ENCODE peak calls at places on chromosomes 12 and 14, in seven cellular contexts. R is stomach, Q is HCT116, E is transverse colon, X is esophagus muscularis mucosa, M is upper lobe of left lung, G is endothelial cell of umbilical vein. Z is an unnamed sample.

GRCh38 chr14:35993512-35993960 is 167.4 kb downstream of the BRMS1L start:
- DNase-seq in R (no peak), Q (no peak), E (no peak), X (peak), M (no peak), G (no peak), Z (no peak)

GRCh38 chr14:103014466-103015319 is 42.7 kb downstream of the CDC42BPB start:
- DNase-seq in R (no peak), Q (no peak), E (no peak), X (no peak), M (no peak), G (peak), Z (no peak)

GRCh38 chr12:25054783-25055144 is 105.9 kb upstream of the BCAT1 start:
- DNase-seq in R (no peak), Q (no peak), E (no peak), X (no peak), M (no peak), G (no peak), Z (no peak)

GRCh38 chr14:100392266-100392850 is 69.2 kb downstream of the SLC25A47 start:
- DNase-seq in R (no peak), Q (no peak), E (no peak), X (no peak), M (no peak), G (no peak), Z (no peak)

GRCh38 chr14:89607453-89607852 is 190.4 kb upstream of the FOXN3 start:
- DNase-seq in R (no peak), Q (no peak), E (no peak), X (no peak), M (no peak), G (no peak), Z (peak)

GRCh38 chr14:64692597-64693350 is 11.4 kb upstream of the PLEKHG3 start:
- DNase-seq in R (peak), Q (no peak), E (peak), X (no peak), M (no peak), G (no peak), Z (no peak)

GRCh38 chr12:28017873-28018255 is 45.3 kb upstream of the PTHLH start:
- DNase-seq in R (no peak), Q (no peak), E (no peak), X (no peak), M (no peak), G (no peak), Z (no peak)

GRCh38 chr12:54051081-54051912 is 2.3 kb upstream of the HOXC4 start:
- DNase-seq in R (no peak), Q (no peak), E (no peak), X (no peak), M (no peak), G (no peak), Z (no peak)

GRCh38 chr12:53862831-53863230 is 75.8 kb upstream of the HOXC13 start:
- DNase-seq in R (no peak), Q (no peak), E (no peak), X (peak), M (no peak), G (no peak), Z (no peak)

GRCh38 chr12:88648625-88649024 is 68.4 kb upstream of the KITLG start:
- DNase-seq in R (no peak), Q (no peak), E (no peak), X (no peak), M (no peak), G (no peak), Z (no peak)

GRCh38 chr12:25194211-25194610 is 749 bp downstream of the DNAI7 start:
- DNase-seq in R (no peak), Q (no peak), E (no peak), X (no peak), M (no peak), G (peak), Z (no peak)

GRCh38 chr12:39830862-39831520 is 211.4 kb upstream of the ABCD2 start:
- DNase-seq in R (no peak), Q (no peak), E (no peak), X (no peak), M (no peak), G (no peak), Z (no peak)

GRCh38 chr12:124833693-124834122 is 30.0 kb downstream of the SCARB1 start:
- DNase-seq in R (no peak), Q (peak), E (no peak), X (no peak), M (no peak), G (no peak), Z (no peak)

GRCh38 chr14:52175982-52176502 is 91.5 kb upstream of the PTGDR start:
- DNase-seq in R (no peak), Q (no peak), E (peak), X (no peak), M (peak), G (no peak), Z (no peak)

GRCh38 chr12:66960704-66961690 is 282.1 kb upstream of the GRIP1 start:
- DNase-seq in R (no peak), Q (no peak), E (no peak), X (no peak), M (no peak), G (no peak), Z (no peak)

GRCh38 chr14:33454707-33455106 is 496.2 kb downstream of the EGLN3 start:
- DNase-seq in R (no peak), Q (no peak), E (no peak), X (no peak), M (no peak), G (no peak), Z (no peak)

GRCh38 chr14:67396381-67396965 is 15.5 kb downstream of the PLEK2 start:
- DNase-seq in R (no peak), Q (no peak), E (no peak), X (peak), M (no peak), G (no peak), Z (no peak)

GRCh38 chr14:33576014-33576413 is 374.9 kb downstream of the EGLN3 start:
- DNase-seq in R (no peak), Q (no peak), E (no peak), X (no peak), M (no peak), G (no peak), Z (no peak)

GRCh38 chr14:32225378-32225920 is 22.4 kb upstream of the RNU6-8 start:
- DNase-seq in R (no peak), Q (no peak), E (no peak), X (no peak), M (no peak), G (no peak), Z (no peak)

GRCh38 chr12:108729612-108730336 is 1.5 kb downstream of the CORO1C start:
- DNase-seq in R (no peak), Q (no peak), E (no peak), X (no peak), M (no peak), G (peak), Z (no peak)

GRCh38 chr14:96501383-96501745 is 818 bp upstream of the PAPOLA start:
- DNase-seq in R (no peak), Q (no peak), E (no peak), X (no peak), M (no peak), G (no peak), Z (no peak)

GRCh38 chr12:126286203-126286602 is 1221.0 kb downstream of the AACS start:
- DNase-seq in R (no peak), Q (no peak), E (no peak), X (peak), M (no peak), G (no peak), Z (no peak)

GRCh38 chr12:105064564-105065222 is 19.6 kb downstream of the ALDH1L2 start:
- DNase-seq in R (no peak), Q (no peak), E (no peak), X (no peak), M (peak), G (no peak), Z (no peak)

GRCh38 chr14:49962616-49963015 is 69.7 kb downstream of the ARF6 start:
- DNase-seq in R (peak), Q (no peak), E (peak), X (no peak), M (peak), G (no peak), Z (no peak)

GRCh38 chr14:58501214-58501816 is 73.8 kb downstream of the KIAA0586 start:
- DNase-seq in R (no peak), Q (peak), E (no peak), X (no peak), M (no peak), G (peak), Z (no peak)

GRCh38 chr12:47894068-47894467 is 10.7 kb downstream of the VDR start:
- DNase-seq in R (no peak), Q (no peak), E (no peak), X (no peak), M (no peak), G (no peak), Z (no peak)

GRCh38 chr12:113463746-113464743 is 7.6 kb downstream of the LHX5 start:
- DNase-seq in R (no peak), Q (no peak), E (no peak), X (no peak), M (no peak), G (no peak), Z (no peak)

GRCh38 chr12:124402281-124403066 is 107.6 kb downstream of the RFLNA start:
- DNase-seq in R (no peak), Q (no peak), E (no peak), X (no peak), M (no peak), G (no peak), Z (no peak)

GRCh38 chr14:98498019-98498885 is 773.7 kb downstream of the BCL11B start:
- DNase-seq in R (no peak), Q (no peak), E (no peak), X (peak), M (no peak), G (no peak), Z (no peak)

GRCh38 chr14:39558525-39558924 is 126.3 kb upstream of the FBXO33 start:
- DNase-seq in R (no peak), Q (no peak), E (no peak), X (no peak), M (no peak), G (no peak), Z (no peak)
- TF ChIP-seq CTCF in R (no peak), Q (no peak), E (no peak), X (no peak), M (no peak), G (no peak), Z (no peak)

GRCh38 chr12:57192920-57193319 is 23.7 kb upstream of the NXPH4 start:
- DNase-seq in R (no peak), Q (no peak), E (no peak), X (no peak), M (no peak), G (no peak), Z (no peak)

GRCh38 chr12:57193706-57194245 is 22.8 kb upstream of the NXPH4 start:
- DNase-seq in R (no peak), Q (no peak), E (no peak), X (no peak), M (no peak), G (no peak), Z (no peak)

GRCh38 chr12:57195186-57195585 is 21.4 kb upstream of the NXPH4 start:
- DNase-seq in R (no peak), Q (no peak), E (no peak), X (no peak), M (no peak), G (no peak), Z (no peak)

GRCh38 chr12:57195655-57196371 is 20.8 kb upstream of the NXPH4 start:
- DNase-seq in R (no peak), Q (no peak), E (no peak), X (no peak), M (no peak), G (no peak), Z (no peak)

DNA sequence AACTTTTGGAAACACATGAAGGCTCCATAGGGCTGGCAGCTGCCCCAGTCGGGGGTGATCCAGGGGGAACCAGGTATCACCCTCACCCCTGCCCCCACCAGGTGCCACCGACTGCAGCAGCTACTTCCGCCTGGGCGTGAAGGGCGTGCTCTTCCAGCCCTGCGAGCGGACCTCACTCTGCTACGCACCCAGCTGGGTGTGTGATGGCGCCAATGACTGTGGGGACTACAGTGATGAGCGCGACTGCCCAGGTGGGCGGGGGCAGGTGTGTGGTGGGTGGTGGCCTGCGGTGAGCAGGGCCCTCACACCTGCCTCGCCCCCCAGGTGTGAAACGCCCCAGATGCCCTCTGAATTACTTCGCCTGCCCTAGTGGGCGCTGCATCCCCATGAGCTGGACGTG is 22.3 kb upstream of the NXPH4 start:
- DNase-seq in R (no peak), Q (no peak), E (no peak), X (no peak), M (no peak), G (no peak), Z (no peak)
- TF ChIP-seq POLR2A in R (no peak), Q (no peak), E (no peak), X (no peak), M (no peak), G (no peak), Z (no peak)

GRCh38 chr12:11836282-11836963 is 186.9 kb downstream of the ETV6 start:
- DNase-seq in R (peak), Q (no peak), E (peak), X (no peak), M (peak), G (no peak), Z (no peak)
- TF ChIP-seq POLR2AphosphoS5 in R (no peak), Q (no peak), E (peak), X (no peak), M (no peak), G (no peak), Z (no peak)

DNA sequence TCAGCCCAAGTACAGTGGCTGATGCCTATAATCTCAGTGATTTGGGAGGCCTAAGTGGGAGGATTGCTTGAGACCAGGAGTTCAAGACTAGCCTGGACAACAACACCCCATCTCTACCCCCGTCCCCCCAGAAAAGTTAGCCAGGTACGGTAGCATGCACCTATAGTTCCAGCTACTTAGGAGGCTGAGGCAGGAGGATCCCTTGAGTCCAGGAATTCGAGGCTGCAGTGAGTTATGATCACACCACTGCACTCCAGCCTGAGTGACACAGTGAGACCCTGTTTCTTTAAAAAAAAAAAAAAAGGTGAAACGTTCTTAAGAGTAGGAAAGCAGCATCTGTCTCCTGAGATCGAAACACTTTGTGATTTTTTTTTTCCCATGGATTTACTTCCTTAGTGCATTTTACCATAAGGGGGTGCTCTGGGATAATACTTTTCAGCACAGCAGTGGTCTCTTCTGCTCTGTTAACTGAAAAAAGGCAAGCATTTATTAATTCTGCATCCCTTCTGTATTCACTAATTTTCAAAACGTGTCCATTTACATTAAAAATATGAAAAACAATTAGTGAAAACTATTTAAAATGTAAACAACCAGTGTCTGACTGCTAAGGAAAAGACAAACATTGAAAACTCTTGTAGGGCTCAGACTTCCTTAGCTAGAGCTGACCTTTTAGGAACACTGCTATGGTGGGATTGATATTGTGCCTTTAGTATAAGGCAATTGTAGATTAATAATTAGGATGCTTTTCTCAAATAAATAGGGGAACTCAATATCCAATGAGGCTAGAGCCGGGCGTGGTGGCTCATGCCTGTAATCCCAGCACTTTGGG is 31.2 kb upstream of the USP44 start:
- DNase-seq in R (no peak), Q (peak), E (no peak), X (no peak), M (no peak), G (peak), Z (no peak)
- TF ChIP-seq CTCF in R (peak), Q (peak), E (no peak), X (peak), M (no peak), G (peak), Z (peak)

DNA sequence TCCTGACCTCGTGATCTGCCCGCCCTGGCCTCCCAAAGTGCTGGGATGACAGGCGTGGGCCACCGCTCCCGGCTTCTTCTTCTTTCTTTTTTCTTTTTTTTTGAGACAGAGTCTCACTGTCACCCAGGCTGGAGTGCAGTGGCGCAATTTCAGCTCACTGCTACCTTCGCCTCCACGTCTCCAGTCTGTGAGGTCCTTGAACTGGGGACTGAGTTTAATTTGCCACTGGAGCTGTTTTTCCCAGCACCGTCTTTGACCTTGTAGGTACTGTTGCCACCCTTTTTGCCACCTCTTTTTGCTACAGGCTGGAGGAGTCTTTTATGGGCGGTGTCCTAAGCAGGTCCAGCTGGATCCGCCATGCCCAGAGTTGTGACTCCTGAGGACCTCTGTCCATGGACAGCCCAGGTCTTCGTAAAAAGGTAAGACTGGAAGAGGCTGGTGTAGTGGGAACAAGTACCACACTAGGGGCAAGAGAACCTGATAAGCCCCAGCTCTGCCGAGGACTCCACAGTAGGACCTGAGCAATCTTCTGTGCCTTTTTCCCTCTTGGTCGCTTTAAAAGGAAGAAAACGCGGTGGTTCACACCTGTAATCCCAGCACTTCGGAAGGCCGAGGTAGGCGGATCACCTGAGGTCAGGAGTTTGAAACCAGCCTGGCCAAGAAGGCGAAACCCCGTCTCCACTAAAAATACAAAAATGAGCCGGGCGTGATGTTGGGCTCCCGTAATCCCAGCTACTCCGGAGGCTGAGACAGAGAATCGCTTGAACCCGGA is 976 bp downstream of the RNU4-2 start:
- DNase-seq in R (peak), Q (no peak), E (peak), X (no peak), M (peak), G (peak), Z (peak)
- TF ChIP-seq POLR2A in R (no peak), Q (no peak), E (no peak), X (no peak), M (peak), G (no peak), Z (no peak)

GRCh38 chr12:111170559-111170958 is 198.3 kb downstream of the PHETA1 start:
- DNase-seq in R (no peak), Q (no peak), E (no peak), X (no peak), M (peak), G (no peak), Z (no peak)
- TF ChIP-seq POLR2AphosphoS5 in R (no peak), Q (no peak), E (no peak), X (no peak), M (no peak), G (no peak), Z (no peak)

GRCh38 chr12:131915000-131915689 is 13.9 kb upstream of the PUS1 start:
- DNase-seq in R (no peak), Q (no peak), E (no peak), X (no peak), M (no peak), G (no peak), Z (no peak)

GRCh38 chr12:131914179-131914702 is 14.8 kb upstream of the PUS1 start:
- DNase-seq in R (no peak), Q (no peak), E (no peak), X (no peak), M (no peak), G (no peak), Z (no peak)

GRCh38 chr12:131916306-131917138 is 12.6 kb upstream of the PUS1 start:
- DNase-seq in R (no peak), Q (no peak), E (no peak), X (no peak), M (no peak), G (no peak), Z (no peak)

GRCh38 chr12:131917139-131917710 is 11.9 kb upstream of the PUS1 start:
- DNase-seq in R (no peak), Q (no peak), E (no peak), X (no peak), M (no peak), G (no peak), Z (no peak)

GRCh38 chr12:131915774-131916173 is 13.3 kb upstream of the PUS1 start:
- DNase-seq in R (no peak), Q (no peak), E (no peak), X (no peak), M (no peak), G (no peak), Z (no peak)
- TF ChIP-seq CTCF in R (no peak), Q (no peak), E (no peak), X (no peak), M (no peak), G (no peak), Z (no peak)

GRCh38 chr12:103965590-103966407 is at the start of gene TDG:
- DNase-seq in R (peak), Q (peak), E (peak), X (peak), M (peak), G (peak), Z (peak)

GRCh38 chr12:103960567-103961227 is 5.0 kb upstream of the TDG start:
- DNase-seq in R (no peak), Q (no peak), E (no peak), X (no peak), M (no peak), G (no peak), Z (no peak)

GRCh38 chr12:103964805-103965204 is 867 bp upstream of the TDG start:
- DNase-seq in R (no peak), Q (no peak), E (no peak), X (no peak), M (no peak), G (no peak), Z (no peak)

GRCh38 chr12:103965255-103965589 is 450 bp upstream of the TDG start:
- DNase-seq in R (no peak), Q (no peak), E (no peak), X (no peak), M (no peak), G (no peak), Z (no peak)

GRCh38 chr12:103962493-103962892 is 3.2 kb upstream of the TDG start:
- DNase-seq in R (no peak), Q (no peak), E (no peak), X (no peak), M (no peak), G (no peak), Z (no peak)
- TF ChIP-seq POLR2A in R (no peak), Q (no peak), E (no peak), X (no peak), M (no peak), G (no peak), Z (no peak)

DNA sequence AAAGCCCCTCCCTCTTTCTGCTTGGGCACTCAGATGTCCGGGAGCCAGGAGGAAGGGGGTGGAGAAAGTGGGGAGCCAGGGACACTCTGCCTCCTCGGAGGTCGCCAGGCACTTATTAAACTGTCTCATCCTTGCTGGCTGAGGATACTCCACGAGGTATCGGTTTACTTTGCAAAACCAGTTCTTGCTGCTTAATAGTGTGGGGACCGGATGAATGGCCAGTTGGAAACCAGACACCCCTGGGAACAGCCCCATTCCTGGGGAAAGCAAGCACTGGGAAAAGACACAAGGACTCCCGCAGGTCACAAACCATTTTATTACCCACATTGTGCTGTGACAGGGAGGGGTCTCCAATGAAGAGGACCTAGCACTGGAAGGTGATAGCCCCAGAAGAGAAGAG is 34.2 kb downstream of the CCDC88C start:
- DNase-seq in R (no peak), Q (no peak), E (no peak), X (no peak), M (no peak), G (no peak), Z (no peak)
- TF ChIP-seq POLR2AphosphoS5 in R (no peak), Q (no peak), E (no peak), X (no peak), M (no peak), G (no peak), Z (no peak)